ENCODE peak calls at places on chromosome 15, in nine cellular contexts. One of them, this sample, is unnamed.

GRCh38 chr15:61768131-61768530 is 292.1 kb downstream of the VPS13C start:
- DNase-seq in A549: no peak
- DNase-seq in tibial artery: no peak
- DNase-seq in thoracic aorta: no peak
- DNase-seq in psoas muscle: no peak
- DNase-seq in right atrium auricular region: no peak
- DNase-seq in RWPE1: peak
- DNase-seq in ascending aorta: no peak
- DNase-seq in esophagus muscularis mucosa: no peak
- DNase-seq in this sample: no peak

GRCh38 chr15:91508633-91509032 is 344.9 kb upstream of the SLCO3A1 start:
- DNase-seq in tibial artery: no peak
- DNase-seq in psoas muscle: no peak
- DNase-seq in ascending aorta: no peak
- DNase-seq in A549: no peak
- DNase-seq in esophagus muscularis mucosa: no peak
- DNase-seq in RWPE1: peak
- DNase-seq in right atrium auricular region: no peak
- DNase-seq in thoracic aorta: no peak
- DNase-seq in this sample: no peak

GRCh38 chr15:70140543-70141375 is 43.0 kb upstream of the TLE3 start:
- DNase-seq in right atrium auricular region: no peak
- DNase-seq in psoas muscle: peak
- DNase-seq in RWPE1: no peak
- DNase-seq in tibial artery: no peak
- DNase-seq in esophagus muscularis mucosa: no peak
- DNase-seq in thoracic aorta: no peak
- DNase-seq in ascending aorta: no peak
- DNase-seq in A549: peak
- DNase-seq in this sample: peak

GRCh38 chr15:51917493-51917892 is 54.1 kb downstream of the LEO1 start:
- DNase-seq in tibial artery: no peak
- DNase-seq in right atrium auricular region: no peak
- DNase-seq in esophagus muscularis mucosa: no peak
- DNase-seq in A549: peak
- DNase-seq in ascending aorta: no peak
- DNase-seq in RWPE1: peak
- DNase-seq in psoas muscle: no peak
- DNase-seq in thoracic aorta: no peak
- DNase-seq in this sample: no peak

GRCh38 chr15:83310521-83311456 is 26.3 kb upstream of the BNC1 start:
- DNase-seq in ascending aorta: no peak
- DNase-seq in RWPE1: no peak
- DNase-seq in right atrium auricular region: no peak
- DNase-seq in esophagus muscularis mucosa: peak
- DNase-seq in A549: no peak
- DNase-seq in psoas muscle: no peak
- DNase-seq in tibial artery: no peak
- DNase-seq in thoracic aorta: no peak
- DNase-seq in this sample: no peak

GRCh38 chr15:80010131-80010673 is 39.2 kb upstream of the BCL2A1 start:
- DNase-seq in psoas muscle: no peak
- DNase-seq in right atrium auricular region: peak
- DNase-seq in ascending aorta: no peak
- DNase-seq in esophagus muscularis mucosa: no peak
- DNase-seq in RWPE1: peak
- DNase-seq in tibial artery: no peak
- DNase-seq in thoracic aorta: no peak
- DNase-seq in A549: peak
- DNase-seq in this sample: no peak

GRCh38 chr15:99249270-99249817 is at the start of gene TTC23:
- DNase-seq in A549: peak
- DNase-seq in psoas muscle: no peak
- DNase-seq in RWPE1: peak
- DNase-seq in ascending aorta: no peak
- DNase-seq in esophagus muscularis mucosa: no peak
- DNase-seq in thoracic aorta: no peak
- DNase-seq in tibial artery: peak
- DNase-seq in right atrium auricular region: peak
- DNase-seq in this sample: no peak

GRCh38 chr15:35394416-35394815 is 151.5 kb downstream of the DPH6 start:
- DNase-seq in RWPE1: no peak
- DNase-seq in A549: no peak
- DNase-seq in ascending aorta: no peak
- DNase-seq in thoracic aorta: no peak
- DNase-seq in right atrium auricular region: no peak
- DNase-seq in tibial artery: no peak
- DNase-seq in esophagus muscularis mucosa: no peak
- DNase-seq in psoas muscle: no peak
- DNase-seq in this sample: no peak

GRCh38 chr15:99103279-99103678 is 1.6 kb upstream of the SYNM start:
- DNase-seq in psoas muscle: no peak
- DNase-seq in tibial artery: no peak
- DNase-seq in thoracic aorta: no peak
- DNase-seq in RWPE1: no peak
- DNase-seq in esophagus muscularis mucosa: no peak
- DNase-seq in A549: no peak
- DNase-seq in ascending aorta: no peak
- DNase-seq in right atrium auricular region: peak
- DNase-seq in this sample: no peak

GRCh38 chr15:42915654-42916053 is 4.9 kb downstream of the TTBK2 start:
- DNase-seq in psoas muscle: no peak
- DNase-seq in tibial artery: no peak
- DNase-seq in RWPE1: no peak
- DNase-seq in A549: no peak
- DNase-seq in ascending aorta: no peak
- DNase-seq in thoracic aorta: no peak
- DNase-seq in right atrium auricular region: no peak
- DNase-seq in esophagus muscularis mucosa: no peak
- DNase-seq in this sample: no peak
- H3K27ac ChIP-seq in psoas muscle: no peak
- H3K27ac ChIP-seq in tibial artery: no peak
- H3K27ac ChIP-seq in RWPE1: no peak
- H3K27ac ChIP-seq in A549: no peak
- H3K27ac ChIP-seq in ascending aorta: no peak
- H3K27ac ChIP-seq in thoracic aorta: no peak
- H3K27ac ChIP-seq in right atrium auricular region: no peak
- H3K27ac ChIP-seq in esophagus muscularis mucosa: no peak
- H3K27ac ChIP-seq in this sample: no peak

DNA sequence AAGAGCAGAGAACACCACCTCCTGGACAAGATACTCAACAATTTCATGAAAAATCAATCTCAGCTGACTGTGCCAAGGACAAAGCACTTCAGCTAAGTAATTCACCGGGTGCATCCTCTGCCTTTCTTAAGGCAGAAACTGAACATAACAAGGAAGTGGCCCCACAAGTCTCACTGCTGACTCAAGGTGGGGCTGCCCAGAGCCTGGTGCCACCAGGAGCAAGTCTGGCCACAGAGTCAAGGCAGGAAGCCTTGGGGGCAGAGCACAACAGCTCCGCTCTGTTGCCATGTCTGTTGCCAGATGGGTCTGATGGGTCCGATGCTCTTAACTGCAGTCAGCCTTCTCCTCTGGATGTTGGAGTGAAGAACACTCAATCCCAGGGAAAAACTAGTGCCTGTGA is 200.5 kb downstream of the AKAP13 start:
- DNase-seq in right atrium auricular region: no peak
- DNase-seq in thoracic aorta: no peak
- DNase-seq in RWPE1: no peak
- DNase-seq in psoas muscle: no peak
- DNase-seq in A549: peak
- DNase-seq in tibial artery: peak
- DNase-seq in ascending aorta: no peak
- DNase-seq in esophagus muscularis mucosa: no peak
- DNase-seq in this sample: peak
- H3K27ac ChIP-seq in right atrium auricular region: peak
- H3K27ac ChIP-seq in thoracic aorta: peak
- H3K27ac ChIP-seq in RWPE1: no peak
- H3K27ac ChIP-seq in psoas muscle: peak
- H3K27ac ChIP-seq in A549: peak
- H3K27ac ChIP-seq in tibial artery: peak
- H3K27ac ChIP-seq in ascending aorta: peak
- H3K27ac ChIP-seq in esophagus muscularis mucosa: peak
- H3K27ac ChIP-seq in this sample: peak

DNA sequence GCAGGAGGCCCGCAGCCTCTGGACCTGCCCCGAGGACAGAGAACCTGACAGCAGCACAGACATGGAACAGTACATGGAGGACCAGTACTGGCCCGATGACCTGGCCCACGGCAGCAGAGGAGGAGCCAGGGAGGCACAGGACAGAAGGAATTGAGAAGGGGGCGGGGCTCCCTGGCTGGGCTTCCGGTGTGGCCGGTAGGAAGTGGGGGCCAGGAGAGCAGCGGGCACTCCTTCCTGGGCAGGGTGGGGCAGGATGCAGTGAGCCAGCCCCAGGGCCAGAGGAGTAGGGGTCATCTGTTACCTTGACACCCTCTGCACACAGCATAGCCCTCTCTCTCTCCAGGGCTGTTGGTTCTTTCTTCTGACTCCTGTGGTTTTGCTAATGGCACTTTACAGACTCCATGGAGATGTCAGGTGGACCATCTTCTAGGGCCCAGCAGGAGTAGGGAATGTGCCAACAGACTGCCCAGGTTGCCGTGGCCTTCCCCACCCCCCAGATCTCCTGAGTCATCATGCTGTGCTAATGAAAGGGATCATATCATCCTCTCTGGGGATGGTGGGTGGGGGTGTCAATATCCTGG is 8.6 kb upstream of the ISG20 start:
- DNase-seq in esophagus muscularis mucosa: no peak
- DNase-seq in A549: peak
- DNase-seq in tibial artery: peak
- DNase-seq in psoas muscle: no peak
- DNase-seq in thoracic aorta: no peak
- DNase-seq in right atrium auricular region: no peak
- DNase-seq in RWPE1: no peak
- DNase-seq in ascending aorta: no peak
- DNase-seq in this sample: no peak
- H3K27ac ChIP-seq in esophagus muscularis mucosa: peak
- H3K27ac ChIP-seq in A549: peak
- H3K27ac ChIP-seq in tibial artery: no peak
- H3K27ac ChIP-seq in psoas muscle: peak
- H3K27ac ChIP-seq in thoracic aorta: no peak
- H3K27ac ChIP-seq in right atrium auricular region: peak
- H3K27ac ChIP-seq in RWPE1: peak
- H3K27ac ChIP-seq in ascending aorta: peak
- H3K27ac ChIP-seq in this sample: peak

DNA sequence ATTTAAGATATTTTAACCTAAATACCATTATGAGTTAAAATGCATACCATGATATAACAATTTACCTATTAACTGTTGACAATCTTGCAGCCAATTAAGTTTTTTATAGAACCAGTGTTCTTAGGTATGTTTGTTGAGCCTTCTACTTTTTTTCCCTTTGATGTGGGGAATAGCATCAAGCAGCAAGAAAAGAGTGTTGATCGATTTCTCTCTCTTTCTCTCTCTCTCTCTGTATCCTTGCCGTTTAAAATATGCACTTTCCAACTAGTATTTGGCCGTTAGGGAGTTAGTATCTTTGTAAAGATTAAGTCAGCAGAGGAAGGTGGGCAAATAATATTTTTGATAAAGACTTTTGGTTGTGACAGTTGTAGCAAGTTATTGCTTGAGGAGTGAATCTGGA is 5.9 kb downstream of the CHD2 start:
- DNase-seq in psoas muscle: no peak
- DNase-seq in esophagus muscularis mucosa: no peak
- DNase-seq in ascending aorta: no peak
- DNase-seq in A549: no peak
- DNase-seq in right atrium auricular region: no peak
- DNase-seq in tibial artery: no peak
- DNase-seq in thoracic aorta: no peak
- DNase-seq in RWPE1: no peak
- DNase-seq in this sample: peak
- H3K27ac ChIP-seq in psoas muscle: peak
- H3K27ac ChIP-seq in esophagus muscularis mucosa: peak
- H3K27ac ChIP-seq in ascending aorta: peak
- H3K27ac ChIP-seq in A549: peak
- H3K27ac ChIP-seq in right atrium auricular region: peak
- H3K27ac ChIP-seq in tibial artery: peak
- H3K27ac ChIP-seq in thoracic aorta: peak
- H3K27ac ChIP-seq in RWPE1: no peak
- H3K27ac ChIP-seq in this sample: peak

GRCh38 chr15:38882226-38882625 is 317.6 kb upstream of the RASGRP1 start:
- DNase-seq in psoas muscle: no peak
- DNase-seq in esophagus muscularis mucosa: no peak
- DNase-seq in A549: no peak
- DNase-seq in tibial artery: no peak
- DNase-seq in RWPE1: no peak
- DNase-seq in ascending aorta: no peak
- DNase-seq in right atrium auricular region: no peak
- DNase-seq in thoracic aorta: no peak
- DNase-seq in this sample: no peak

GRCh38 chr15:38883987-38884386 is 319.4 kb upstream of the RASGRP1 start:
- DNase-seq in A549: no peak
- DNase-seq in ascending aorta: no peak
- DNase-seq in psoas muscle: no peak
- DNase-seq in esophagus muscularis mucosa: no peak
- DNase-seq in RWPE1: no peak
- DNase-seq in right atrium auricular region: no peak
- DNase-seq in thoracic aorta: no peak
- DNase-seq in tibial artery: no peak
- DNase-seq in this sample: no peak

GRCh38 chr15:38886315-38887163 is 321.9 kb upstream of the RASGRP1 start:
- DNase-seq in A549: peak
- DNase-seq in RWPE1: peak
- DNase-seq in right atrium auricular region: no peak
- DNase-seq in esophagus muscularis mucosa: no peak
- DNase-seq in tibial artery: no peak
- DNase-seq in thoracic aorta: no peak
- DNase-seq in ascending aorta: no peak
- DNase-seq in psoas muscle: no peak
- DNase-seq in this sample: no peak

GRCh38 chr15:38885477-38885952 is 320.9 kb upstream of the RASGRP1 start:
- DNase-seq in tibial artery: no peak
- DNase-seq in RWPE1: no peak
- DNase-seq in right atrium auricular region: no peak
- DNase-seq in ascending aorta: no peak
- DNase-seq in esophagus muscularis mucosa: no peak
- DNase-seq in psoas muscle: no peak
- DNase-seq in A549: peak
- DNase-seq in thoracic aorta: no peak
- DNase-seq in this sample: no peak

DNA sequence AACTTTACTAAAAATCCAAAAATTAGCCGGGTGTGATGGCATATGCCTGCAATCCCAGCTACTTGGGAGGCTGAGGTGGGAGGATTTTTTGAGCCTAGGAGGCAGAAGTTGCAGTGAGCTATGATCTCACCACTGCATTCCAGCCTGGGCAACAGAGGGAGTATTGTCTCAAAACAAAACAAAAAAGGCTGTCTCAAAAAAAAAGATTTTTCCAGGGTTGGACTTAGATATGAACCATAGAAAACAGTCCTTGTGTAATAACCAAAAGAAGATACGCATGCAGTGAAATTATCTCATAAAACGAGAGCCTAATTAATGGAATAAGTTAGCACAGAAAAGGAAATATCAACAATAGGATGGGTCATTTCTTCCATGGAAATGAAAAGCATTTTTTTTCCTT is 320.4 kb upstream of the RASGRP1 start:
- DNase-seq in esophagus muscularis mucosa: no peak
- DNase-seq in right atrium auricular region: no peak
- DNase-seq in A549: peak
- DNase-seq in thoracic aorta: no peak
- DNase-seq in ascending aorta: no peak
- DNase-seq in tibial artery: no peak
- DNase-seq in psoas muscle: no peak
- DNase-seq in RWPE1: no peak
- DNase-seq in this sample: no peak
- H3K27ac ChIP-seq in esophagus muscularis mucosa: no peak
- H3K27ac ChIP-seq in right atrium auricular region: no peak
- H3K27ac ChIP-seq in A549: peak
- H3K27ac ChIP-seq in thoracic aorta: no peak
- H3K27ac ChIP-seq in ascending aorta: no peak
- H3K27ac ChIP-seq in tibial artery: no peak
- H3K27ac ChIP-seq in psoas muscle: no peak
- H3K27ac ChIP-seq in RWPE1: no peak
- H3K27ac ChIP-seq in this sample: no peak